ENCODE peak calls at places on chromosomes 12 and 14, in ten cellular contexts. P is uterus, B is epithelial cell of proximal tubule, K is AG10803, T is cardiac fibroblast, F is SK-N-SH, I is HCT116, O is foreskin fibroblast, U is WTC11, C is left ventricle myocardium inferior. E is an unnamed sample.

GRCh38 chr14:77582511-77582910 is 33.9 kb downstream of the SPTLC2 start:
- DNase-seq in P (no peak), B (no peak), K (no peak), T (no peak), F (no peak), I (no peak), O (peak), U (no peak), C (no peak), E (peak)

GRCh38 chr12:14247166-14247565 is 118.3 kb upstream of the ATF7IP start:
- DNase-seq in P (no peak), B (no peak), K (no peak), T (no peak), F (no peak), I (no peak), O (no peak), U (no peak), C (no peak), E (no peak)

GRCh38 chr14:72318648-72319047 is 386.4 kb downstream of the RGS6 start:
- DNase-seq in P (no peak), B (no peak), K (no peak), T (no peak), F (no peak), I (no peak), O (no peak), U (no peak), C (no peak), E (no peak)

GRCh38 chr12:107519906-107520859 is 165.4 kb upstream of the PWP1 start:
- DNase-seq in P (no peak), B (no peak), K (no peak), T (no peak), F (no peak), I (no peak), O (no peak), U (no peak), C (no peak), E (no peak)

GRCh38 chr12:89270548-89270947 is 81.8 kb downstream of the DUSP6 start:
- DNase-seq in P (no peak), B (no peak), K (no peak), T (no peak), F (no peak), I (no peak), O (no peak), U (no peak), C (no peak), E (no peak)

GRCh38 chr12:75921687-75922289 is 109.8 kb downstream of the PHLDA1 start:
- DNase-seq in P (no peak), B (no peak), K (no peak), T (no peak), F (no peak), I (no peak), O (peak), U (no peak), C (no peak), E (no peak)

GRCh38 chr12:53660064-53660463 is 15.8 kb downstream of the ATP5MC2 start:
- DNase-seq in P (peak), B (no peak), K (peak), T (peak), F (no peak), I (no peak), O (peak), U (no peak), C (no peak), E (no peak)

GRCh38 chr12:111409403-111410228 is 3.9 kb downstream of the SH2B3 start:
- DNase-seq in P (peak), B (no peak), K (peak), T (peak), F (peak), I (no peak), O (peak), U (no peak), C (peak), E (no peak)

GRCh38 chr12:54961190-54961589 is 23.4 kb downstream of the TESPA1 start:
- DNase-seq in P (no peak), B (no peak), K (no peak), T (no peak), F (no peak), I (no peak), O (no peak), U (no peak), C (no peak), E (no peak)

GRCh38 chr14:32939254-32940065 is 781 bp downstream of the NPAS3 start:
- DNase-seq in P (peak), B (no peak), K (peak), T (peak), F (peak), I (no peak), O (peak), U (peak), C (peak), E (peak)

GRCh38 chr14:60002819-60003492 is 83.0 kb downstream of the LRRC9 start:
- DNase-seq in P (peak), B (no peak), K (no peak), T (no peak), F (no peak), I (no peak), O (no peak), U (no peak), C (peak), E (no peak)

GRCh38 chr14:59229653-59230406 is 41.4 kb downstream of the DAAM1 start:
- DNase-seq in P (no peak), B (no peak), K (no peak), T (no peak), F (no peak), I (no peak), O (no peak), U (no peak), C (no peak), E (no peak)

GRCh38 chr14:79161576-79161975 is 991.4 kb downstream of the NRXN3 start:
- DNase-seq in P (no peak), B (no peak), K (peak), T (peak), F (no peak), I (no peak), O (peak), U (peak), C (no peak), E (peak)

GRCh38 chr12:81209001-81209400 is 131.1 kb downstream of the ACSS3 start:
- DNase-seq in P (peak), B (no peak), K (peak), T (peak), F (no peak), I (no peak), O (peak), U (no peak), C (no peak), E (no peak)

GRCh38 chr14:68627868-68628604 is 164.8 kb downstream of the ZFP36L1 start:
- DNase-seq in P (no peak), B (no peak), K (no peak), T (peak), F (no peak), I (peak), O (no peak), U (peak), C (peak), E (peak)

GRCh38 chr12:50112456-50113218 is 601 bp downstream of the COX14 start:
- DNase-seq in P (no peak), B (no peak), K (no peak), T (no peak), F (peak), I (no peak), O (peak), U (no peak), C (no peak), E (no peak)

GRCh38 chr12:70733385-70733784 is 96.2 kb upstream of the PTPRB start:
- DNase-seq in P (no peak), B (peak), K (peak), T (peak), F (peak), I (peak), O (peak), U (no peak), C (no peak), E (peak)

GRCh38 chr12:117985182-117985581 is 16.4 kb upstream of the KSR2 start:
- DNase-seq in P (no peak), B (no peak), K (peak), T (no peak), F (no peak), I (peak), O (no peak), U (no peak), C (no peak), E (no peak)

GRCh38 chr12:104201238-104202001 is 14.2 kb upstream of the TXNRD1 start:
- DNase-seq in P (peak), B (no peak), K (peak), T (peak), F (peak), I (peak), O (peak), U (peak), C (no peak), E (peak)

GRCh38 chr12:76964784-76965571 is 86.2 kb upstream of the CSRP2 start:
- DNase-seq in P (no peak), B (no peak), K (no peak), T (no peak), F (no peak), I (no peak), O (no peak), U (no peak), C (no peak), E (no peak)

GRCh38 chr12:41368006-41368405 is 179.9 kb downstream of the PDZRN4 start:
- DNase-seq in P (no peak), B (no peak), K (peak), T (no peak), F (no peak), I (peak), O (no peak), U (no peak), C (no peak), E (no peak)

GRCh38 chr14:98949506-98950135 is 322.4 kb downstream of the BCL11B start:
- DNase-seq in P (no peak), B (no peak), K (no peak), T (no peak), F (no peak), I (no peak), O (no peak), U (no peak), C (no peak), E (no peak)

GRCh38 chr12:54191126-54191525 is 2.3 kb upstream of the SMUG1 start:
- DNase-seq in P (no peak), B (no peak), K (no peak), T (no peak), F (no peak), I (no peak), O (no peak), U (no peak), C (no peak), E (no peak)

GRCh38 chr12:124506145-124506831 is 61.1 kb downstream of the NCOR2 start:
- DNase-seq in P (peak), B (no peak), K (peak), T (peak), F (peak), I (no peak), O (peak), U (no peak), C (peak), E (no peak)

GRCh38 chr12:6370994-6371754 is 4.2 kb downstream of the SCNN1A start:
- DNase-seq in P (peak), B (peak), K (no peak), T (peak), F (no peak), I (peak), O (peak), U (peak), C (no peak), E (peak)
- TF ChIP-seq CTCF in P (peak), B (peak), K (peak), T (peak), F (peak), I (no peak), O (no peak), U (no peak), C (no peak), E (no peak)

DNA sequence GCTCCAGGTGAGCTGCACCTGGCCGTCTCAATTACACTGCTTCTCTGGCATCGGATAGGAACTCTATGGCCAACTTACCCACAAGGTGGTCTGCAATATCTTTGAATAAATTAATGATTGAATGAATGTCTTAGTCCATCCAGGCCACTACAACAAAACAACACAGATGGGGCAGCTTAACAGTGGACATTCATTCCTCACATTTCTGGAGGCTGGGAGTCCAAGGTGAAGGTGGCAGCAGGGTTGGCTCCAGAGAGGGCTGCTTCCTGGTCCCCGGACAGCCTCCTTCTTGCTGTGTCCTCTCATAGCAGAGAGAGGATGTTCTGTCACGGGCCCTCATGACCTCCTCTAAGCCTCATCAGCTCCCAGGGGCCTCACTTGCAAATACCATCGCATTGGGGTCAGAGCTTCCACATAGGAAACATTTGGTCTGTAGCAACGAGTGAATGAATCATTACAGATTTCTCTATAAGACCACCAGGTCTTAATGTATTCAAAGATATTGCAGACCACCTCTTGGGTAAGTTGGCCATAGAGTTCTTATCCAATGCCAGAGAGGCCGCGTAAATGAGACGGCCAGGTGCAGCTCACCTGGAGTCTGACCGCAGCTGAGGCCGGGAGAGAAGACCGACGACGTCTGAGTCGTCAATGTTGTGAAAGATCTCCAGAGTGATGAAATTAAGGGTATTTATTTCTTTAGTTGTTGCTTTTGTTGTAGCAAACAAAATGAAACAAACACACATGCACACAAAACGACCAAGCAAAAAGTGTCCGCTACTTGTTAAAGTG is 182.7 kb upstream of the C14orf180 start:
- DNase-seq in P (no peak), B (no peak), K (no peak), T (no peak), F (no peak), I (no peak), O (no peak), U (no peak), C (no peak), E (no peak)
- TF ChIP-seq CTCF in P (no peak), B (no peak), K (no peak), T (no peak), F (no peak), I (no peak), O (no peak), U (no peak), C (no peak), E (no peak)

GRCh38 chr14:92382677-92383076 is 59.7 kb downstream of the SLC24A4 start:
- DNase-seq in P (no peak), B (no peak), K (no peak), T (peak), F (no peak), I (no peak), O (peak), U (no peak), C (no peak), E (no peak)
- TF ChIP-seq CTCF in P (no peak), B (peak), K (peak), T (peak), F (peak), I (peak), O (peak), U (no peak), C (peak), E (no peak)

DNA sequence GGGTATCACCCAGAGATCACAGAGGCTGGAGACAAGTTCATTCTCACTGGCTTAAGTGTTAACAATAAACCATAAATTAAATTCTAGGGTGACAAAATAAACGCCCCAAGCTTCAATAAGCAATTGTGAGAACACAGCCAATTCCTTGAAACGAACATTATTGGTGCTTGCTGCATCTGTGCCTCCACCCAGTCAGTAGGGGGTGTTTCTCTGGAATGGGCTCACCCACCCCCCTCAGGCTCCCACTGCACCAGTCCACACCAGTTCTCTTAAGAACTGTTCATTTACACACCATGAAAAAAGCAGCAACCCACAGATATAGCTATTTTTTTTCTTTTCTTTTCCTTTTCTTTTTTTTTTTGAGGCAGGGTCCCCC is 34.7 kb downstream of the CDC42BPB start:
- DNase-seq in P (no peak), B (no peak), K (no peak), T (no peak), F (peak), I (no peak), O (no peak), U (no peak), C (no peak), E (no peak)
- TF ChIP-seq CTCF in P (no peak), B (no peak), K (no peak), T (no peak), F (no peak), I (no peak), O (no peak), U (no peak), C (no peak), E (no peak)

GRCh38 chr12:120317258-120318105 is 10.1 kb downstream of the PLA2G1B start:
- DNase-seq in P (peak), B (peak), K (peak), T (peak), F (peak), I (peak), O (peak), U (peak), C (peak), E (peak)

GRCh38 chr12:120316798-120317257 is 10.8 kb downstream of the PLA2G1B start:
- DNase-seq in P (no peak), B (no peak), K (no peak), T (no peak), F (no peak), I (no peak), O (no peak), U (no peak), C (no peak), E (no peak)

DNA sequence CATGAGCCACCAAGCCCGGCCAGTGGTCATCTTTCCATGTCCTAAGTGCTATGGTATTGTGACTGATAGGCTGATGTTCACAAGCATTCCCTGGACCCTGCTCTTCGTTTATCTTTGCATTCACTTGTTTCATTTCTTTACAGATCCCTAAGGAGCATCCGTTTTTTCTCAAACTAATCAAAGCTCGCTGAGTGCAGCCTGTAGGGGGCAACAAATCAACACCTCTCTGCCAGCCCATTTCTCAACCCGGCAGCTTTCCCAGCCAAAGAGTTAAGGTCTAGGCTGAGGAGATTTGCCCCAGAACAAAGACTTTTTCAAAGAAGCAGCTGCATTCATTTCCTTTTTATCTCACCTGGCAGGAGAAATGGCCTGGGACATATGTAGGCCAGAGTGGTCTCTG is 12.1 kb downstream of the SIRT4 start:
- DNase-seq in P (no peak), B (no peak), K (no peak), T (no peak), F (no peak), I (no peak), O (no peak), U (peak), C (no peak), E (peak)
- TF ChIP-seq CTCF in P (no peak), B (peak), K (peak), T (peak), F (peak), I (peak), O (no peak), U (peak), C (no peak), E (peak)

GRCh38 chr14:104339829-104340228 is 201.4 kb downstream of the KIF26A start:
- DNase-seq in P (no peak), B (no peak), K (no peak), T (no peak), F (no peak), I (no peak), O (no peak), U (no peak), C (no peak), E (no peak)

GRCh38 chr14:104343294-104343625 is 204.9 kb downstream of the KIF26A start:
- DNase-seq in P (no peak), B (no peak), K (no peak), T (no peak), F (no peak), I (no peak), O (no peak), U (no peak), C (no peak), E (no peak)

GRCh38 chr14:104342435-104343293 is 204.3 kb downstream of the KIF26A start:
- DNase-seq in P (peak), B (no peak), K (no peak), T (no peak), F (no peak), I (no peak), O (no peak), U (peak), C (no peak), E (no peak)

GRCh38 chr14:104343690-104344640 is 205.6 kb downstream of the KIF26A start:
- DNase-seq in P (no peak), B (no peak), K (no peak), T (no peak), F (peak), I (no peak), O (no peak), U (peak), C (no peak), E (no peak)

GRCh38 chr14:104341532-104342434 is 203.4 kb downstream of the KIF26A start:
- DNase-seq in P (peak), B (no peak), K (peak), T (peak), F (peak), I (peak), O (no peak), U (peak), C (no peak), E (peak)
- TF ChIP-seq CTCF in P (no peak), B (no peak), K (peak), T (no peak), F (peak), I (peak), O (no peak), U (peak), C (peak), E (peak)

GRCh38 chr12:203462-204260 is 10.3 kb downstream of the SLC6A12 start:
- DNase-seq in P (no peak), B (no peak), K (no peak), T (peak), F (peak), I (no peak), O (peak), U (peak), C (peak), E (peak)
- TF ChIP-seq CTCF in P (no peak), B (no peak), K (no peak), T (no peak), F (no peak), I (no peak), O (no peak), U (no peak), C (peak), E (no peak)

E was measured in endothelial cell.